ENCODE peak calls at places on chromosomes 16 and 17, in four cellular contexts. U is tibial nerve, L is left ventricle myocardium inferior, V is esophagus squamous epithelium. P is an unnamed sample.

GRCh38 chr17:8362651-8363332 is 13.7 kb downstream of the KRABD2 start:
- DNase-seq in U (no peak), L (no peak), V (no peak), P (no peak)

GRCh38 chr16:78673884-78674283 is 574.4 kb downstream of the WWOX start:
- DNase-seq in U (no peak), L (no peak), V (no peak), P (no peak)

GRCh38 chr17:1211287-1211686 is 31.5 kb upstream of the ABR start:
- DNase-seq in U (no peak), L (no peak), V (no peak), P (no peak)

GRCh38 chr16:29988346-29989075 is 6.9 kb downstream of the HIRIP3 start:
- DNase-seq in U (no peak), L (no peak), V (no peak), P (no peak)

GRCh38 chr17:2181206-2181983 is 122.2 kb downstream of the SMG6 start:
- DNase-seq in U (no peak), L (peak), V (no peak), P (peak)

GRCh38 chr16:81004646-81005353 is 1.9 kb downstream of the CMC2 start:
- DNase-seq in U (peak), L (no peak), V (no peak), P (no peak)

GRCh38 chr16:82248677-82249076 is 78.7 kb upstream of the MPHOSPH6 start:
- DNase-seq in U (no peak), L (no peak), V (no peak), P (no peak)

GRCh38 chr16:49019081-49019633 is 262.5 kb downstream of the CBLN1 start:
- DNase-seq in U (no peak), L (no peak), V (no peak), P (no peak)

GRCh38 chr17:1298616-1299015 is 19.2 kb downstream of the TRARG1 start:
- DNase-seq in U (no peak), L (no peak), V (no peak), P (no peak)

GRCh38 chr16:49811630-49812334 is 44.1 kb downstream of the ZNF423 start:
- DNase-seq in U (no peak), L (no peak), V (no peak), P (no peak)

GRCh38 chr16:30069575-30070462 is 4.3 kb downstream of the ALDOA start:
- DNase-seq in U (no peak), L (peak), V (no peak), P (no peak)

GRCh38 chr17:78818932-78819331 is 21.7 kb downstream of the USP36 start:
- DNase-seq in U (no peak), L (no peak), V (no peak), P (no peak)

GRCh38 chr16:48501516-48502377 is 108.2 kb downstream of the N4BP1 start:
- DNase-seq in U (no peak), L (no peak), V (no peak), P (no peak)

GRCh38 chr16:1936945-1937479 is 6.0 kb downstream of the MSRB1 start:
- DNase-seq in U (no peak), L (no peak), V (no peak), P (no peak)

GRCh38 chr17:67520282-67520906 is 143.3 kb downstream of the PITPNC1 start:
- DNase-seq in U (peak), L (no peak), V (no peak), P (no peak)

GRCh38 chr16:48054881-48055601 is 100.8 kb downstream of the ABCC12 start:
- DNase-seq in U (peak), L (no peak), V (no peak), P (no peak)

GRCh38 chr16:11080327-11080967 is 136.1 kb downstream of the CLEC16A start:
- DNase-seq in U (no peak), L (no peak), V (no peak), P (no peak)

GRCh38 chr16:12646490-12647274 is 157.0 kb downstream of the CPPED1 start:
- DNase-seq in U (peak), L (no peak), V (no peak), P (no peak)

GRCh38 chr16:1923299-1924034 is 5.3 kb upstream of the HS3ST6 start:
- DNase-seq in U (no peak), L (no peak), V (no peak), P (no peak)

GRCh38 chr17:19508327-19508867 is 25.3 kb upstream of the SLC47A1 start:
- DNase-seq in U (no peak), L (peak), V (no peak), P (no peak)

GRCh38 chr17:61783120-61783519 is 80.2 kb downstream of the BRIP1 start:
- DNase-seq in U (no peak), L (no peak), V (no peak), P (no peak)

GRCh38 chr16:30622455-30623032 is 12.4 kb upstream of the ZNF689 start:
- DNase-seq in U (no peak), L (no peak), V (no peak), P (no peak)

GRCh38 chr17:40331743-40332641 is 23.0 kb downstream of the RARA start:
- DNase-seq in U (peak), L (peak), V (no peak), P (peak)

DNA sequence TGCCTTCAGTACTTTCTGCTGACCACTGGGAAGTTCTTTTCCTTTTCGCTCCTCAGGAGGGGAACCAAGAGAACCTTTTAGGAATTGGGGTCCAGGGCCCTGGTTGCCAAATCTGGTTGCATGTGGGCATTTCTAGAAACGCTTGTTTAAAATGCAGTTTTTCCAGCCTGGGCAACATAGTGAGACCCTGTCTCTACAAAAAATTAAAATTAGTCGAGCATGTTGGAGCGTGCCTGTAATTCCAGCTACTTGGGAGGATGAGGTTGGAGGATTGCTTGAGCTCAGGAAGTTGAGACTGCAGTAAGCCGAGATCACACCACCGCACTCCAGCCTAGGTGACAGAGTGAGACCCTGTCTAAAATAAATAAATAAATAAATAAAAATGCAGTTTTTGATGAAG is 1.2 kb downstream of the PNPO start:
- DNase-seq in U (no peak), L (no peak), V (no peak), P (no peak)
- H3K4me3 ChIP-seq in U (peak), L (peak), V (peak), P (peak)

GRCh38 chr16:27327586-27327915 is 13.8 kb downstream of the IL4R start:
- DNase-seq in U (no peak), L (no peak), V (no peak), P (no peak)

GRCh38 chr16:27326738-27327585 is 13.2 kb downstream of the IL4R start:
- DNase-seq in U (peak), L (peak), V (peak), P (peak)

GRCh38 chr16:27324851-27325301 is 11.1 kb downstream of the IL4R start:
- DNase-seq in U (no peak), L (no peak), V (no peak), P (no peak)

GRCh38 chr16:27325736-27326135 is 12.0 kb downstream of the IL4R start:
- DNase-seq in U (no peak), L (no peak), V (no peak), P (no peak)

DNA sequence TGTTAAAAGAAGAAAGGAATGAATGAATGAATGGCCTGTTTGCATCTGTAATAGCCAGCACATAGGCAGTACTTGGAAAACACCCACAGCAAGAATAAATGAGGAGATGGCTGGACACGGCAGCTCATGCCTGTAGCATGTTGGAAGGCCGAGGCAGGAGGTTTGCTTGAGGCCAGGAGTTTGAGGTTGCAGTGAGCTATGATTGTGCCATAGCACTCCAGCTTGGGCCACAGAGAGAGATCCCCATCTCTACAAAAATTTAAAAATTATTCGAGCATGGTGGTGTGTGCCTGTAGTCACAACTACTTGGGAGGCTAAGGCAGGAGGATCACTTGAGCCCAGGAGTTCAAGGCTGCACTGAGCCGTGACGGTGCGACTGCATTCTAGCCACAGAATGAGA is 12.5 kb downstream of the IL4R start:
- DNase-seq in U (no peak), L (no peak), V (no peak), P (no peak)
- H3K4me3 ChIP-seq in U (no peak), L (no peak), V (peak), P (no peak)

DNA sequence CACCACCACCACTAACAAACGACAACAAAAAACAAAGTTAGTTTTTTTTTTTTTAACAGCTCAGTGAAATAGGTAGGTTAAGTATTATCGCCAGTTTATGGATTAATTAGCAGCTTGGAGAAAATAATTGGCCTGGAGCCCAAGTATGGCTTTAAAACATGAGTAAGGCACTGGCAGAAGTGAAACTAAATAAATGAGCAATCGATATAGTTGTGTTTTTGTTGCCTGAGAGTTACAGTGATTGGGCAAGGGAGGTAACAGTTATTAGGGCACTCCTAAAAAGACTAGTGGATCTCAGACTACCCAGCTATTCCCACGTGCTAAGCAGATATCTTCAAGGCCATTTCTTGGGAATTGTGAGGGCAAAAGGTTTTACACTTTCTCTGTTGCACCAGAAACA is 2.4 kb downstream of the MLKL start:
- DNase-seq in U (no peak), L (no peak), V (no peak), P (no peak)
- H3K4me3 ChIP-seq in U (no peak), L (peak), V (peak), P (peak)

GRCh38 chr17:31565652-31566051 is 174.2 kb downstream of the RAB11FIP4 start:
- DNase-seq in U (no peak), L (no peak), V (no peak), P (no peak)

GRCh38 chr17:31566247-31566991 is 174.9 kb downstream of the RAB11FIP4 start:
- DNase-seq in U (no peak), L (no peak), V (no peak), P (no peak)

GRCh38 chr17:31564883-31565297 is 173.4 kb downstream of the RAB11FIP4 start:
- DNase-seq in U (no peak), L (no peak), V (no peak), P (no peak)

GRCh38 chr17:31562447-31562846 is 171.0 kb downstream of the RAB11FIP4 start:
- DNase-seq in U (no peak), L (no peak), V (no peak), P (no peak)

GRCh38 chr17:31564291-31564690 is 172.8 kb downstream of the RAB11FIP4 start:
- DNase-seq in U (no peak), L (no peak), V (no peak), P (no peak)
- H3K4me3 ChIP-seq in U (no peak), L (no peak), V (no peak), P (no peak)

DNA sequence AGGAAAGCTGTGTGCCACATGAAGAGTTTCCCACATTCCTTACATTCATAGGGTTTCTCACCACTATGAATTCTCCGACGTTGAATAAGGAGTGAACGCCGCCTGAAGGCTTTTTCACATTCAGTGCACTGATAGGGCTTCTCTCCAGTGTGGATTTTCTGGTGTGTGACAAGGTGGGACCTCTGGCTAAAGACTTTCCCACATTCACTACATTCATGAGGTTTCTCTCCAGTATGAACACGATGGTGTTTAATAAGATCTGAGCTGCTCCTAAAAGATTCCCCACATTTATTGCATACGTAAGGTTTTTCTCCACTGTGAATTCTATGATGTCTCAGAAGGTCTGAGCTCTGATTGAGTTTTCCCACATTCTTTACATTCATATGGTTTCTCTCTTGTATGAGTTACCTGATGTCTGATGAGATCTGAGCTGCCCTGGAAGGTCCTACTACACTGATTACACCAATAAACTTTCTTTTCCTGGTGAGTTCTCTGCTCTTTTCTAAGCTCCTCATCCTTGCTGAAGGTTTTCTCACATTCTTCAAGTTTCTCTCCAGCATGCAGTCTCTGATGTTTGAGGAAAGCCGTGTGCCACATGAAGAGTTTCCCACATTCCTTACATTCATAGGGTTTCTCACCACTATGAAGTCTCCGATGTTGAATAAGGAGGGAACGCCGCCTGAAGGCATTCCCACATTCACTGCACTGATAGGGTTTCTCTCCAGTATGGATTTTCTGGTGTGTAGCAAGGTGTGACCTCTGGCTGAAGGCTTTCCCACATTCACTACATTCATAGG is 10.0 kb downstream of the ZNF594 start:
- DNase-seq in U (no peak), L (no peak), V (no peak), P (no peak)
- H3K4me3 ChIP-seq in U (no peak), L (no peak), V (no peak), P (peak)

GRCh38 chr17:63447688-63448005 is 1.5 kb upstream of the CYB561 start:
- DNase-seq in U (no peak), L (no peak), V (no peak), P (no peak)
- H3K4me3 ChIP-seq in U (no peak), L (peak), V (peak), P (no peak)

GRCh38 chr16:15507959-15508336 is 73.6 kb downstream of the BMERB1 start:
- DNase-seq in U (no peak), L (no peak), V (no peak), P (no peak)
- H3K4me3 ChIP-seq in U (no peak), L (no peak), V (no peak), P (no peak)

P was measured in thoracic aorta.